ENCODE peak calls at places on chromosomes 16 and 17, in nine cellular contexts. K is body of pancreas, Y is Peyer's patch, M is K562, V is stomach, T is gastrocnemius medialis, Q is IMR-90, O is endothelial cell of umbilical vein, X is prostate gland. J is an unnamed sample. For H3K4me1, the result is how much of the 10 kb centered on the place peaks cover.

GRCh38 chr17:21201302-21201602 is 12.7 kb downstream of the TMEM11 start:
- DNase-seq in T (peak), O (no peak), M (no peak), K (no peak), Y (no peak), V (no peak), X (peak), Q (no peak), J (no peak)

GRCh38 chr17:19317359-19318095 is 45.0 kb downstream of the B9D1 start:
- DNase-seq in Q (peak), K (peak), T (peak), M (peak), O (peak), V (peak), X (no peak), Y (peak), J (peak)

GRCh38 chr17:49631496-49631895 is 46.4 kb downstream of the SPOP start:
- DNase-seq in M (no peak), X (no peak), K (no peak), T (no peak), Q (no peak), Y (no peak), V (no peak), O (no peak), J (no peak)

GRCh38 chr17:35773674-35774425 is 13.2 kb downstream of the C17orf50 start:
- DNase-seq in Q (no peak), K (no peak), V (no peak), O (peak), X (no peak), M (no peak), Y (no peak), T (no peak), J (no peak)

GRCh38 chr16:65546353-65546791 is 424.5 kb upstream of the CDH11 start:
- DNase-seq in T (no peak), Y (no peak), X (no peak), M (no peak), O (peak), K (no peak), Q (peak), V (no peak), J (no peak)

GRCh38 chr16:740459-740763 is 386 bp downstream of the CIAO3 start:
- DNase-seq in K (no peak), T (no peak), O (no peak), Y (no peak), X (no peak), Q (no peak), V (no peak), M (peak), J (no peak)

GRCh38 chr16:75244844-75245758 is 6.3 kb downstream of the BCAR1 start:
- DNase-seq in Y (no peak), Q (peak), T (peak), X (peak), K (peak), M (no peak), V (peak), O (peak), J (peak)

GRCh38 chr17:48335858-48336500 is 94.0 kb downstream of the SKAP1 start:
- DNase-seq in T (no peak), Q (peak), V (no peak), M (peak), X (no peak), K (no peak), Y (no peak), O (peak), J (no peak)

GRCh38 chr16:17104654-17105053 is 366.1 kb downstream of the XYLT1 start:
- DNase-seq in X (no peak), T (no peak), O (no peak), V (no peak), Q (no peak), K (no peak), Y (no peak), M (no peak), J (no peak)

GRCh38 chr17:44214896-44215295 is 4.6 kb downstream of the UBTF start:
- DNase-seq in O (no peak), K (no peak), Q (no peak), X (no peak), Y (no peak), V (no peak), T (no peak), M (no peak), J (peak)
- H3K4me1 ChIP-seq in O (under half), K (under half), Q (under half), X (under half), Y (under half), V (half or more), T (under half), M (under half), J (under half)

DNA sequence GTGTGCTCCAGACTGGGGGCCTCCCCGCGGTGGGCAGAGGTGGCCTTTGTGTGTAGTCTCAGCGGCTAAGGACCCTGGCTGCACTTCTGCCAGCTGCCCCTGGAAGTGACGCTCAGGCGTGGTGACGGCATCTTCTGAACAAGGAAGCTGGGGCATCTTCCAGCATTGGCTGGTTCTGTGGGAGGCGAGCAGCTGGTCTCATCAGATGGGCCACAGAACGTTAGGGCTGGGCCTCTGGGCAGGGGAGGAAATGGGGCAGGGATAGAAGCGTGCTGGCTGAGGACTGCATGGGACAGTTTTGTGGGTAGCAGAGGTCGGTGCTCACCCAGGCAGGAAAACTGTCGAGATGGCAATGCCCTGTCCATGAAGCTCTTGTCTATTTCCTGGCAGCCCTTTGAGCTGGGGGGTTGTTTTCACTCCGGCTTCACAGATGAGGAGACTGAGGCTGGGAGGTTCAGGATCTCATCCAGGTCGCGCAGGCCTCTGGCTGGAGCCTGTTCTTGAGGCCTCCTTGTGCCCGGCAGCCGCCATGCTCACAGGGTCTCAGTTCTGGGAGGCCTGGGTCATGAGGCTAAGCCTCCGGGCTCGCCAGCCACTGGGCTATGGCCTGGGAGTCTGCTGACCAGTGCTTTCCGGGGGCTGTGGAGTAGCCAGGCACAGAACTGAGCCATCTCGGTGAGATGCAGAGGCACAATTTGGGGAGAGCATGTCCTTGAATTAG is 16.3 kb downstream of the IRF8 start:
- DNase-seq in O (no peak), Q (no peak), K (peak), Y (no peak), X (no peak), M (no peak), V (no peak), T (no peak), J (no peak)
- TF ChIP-seq POLR2A in O (no peak), Q (no peak), K (no peak), Y (no peak), X (no peak), M (no peak), V (no peak), T (no peak), J (no peak)

GRCh38 chr16:56780646-56781045 is 50.7 kb downstream of the NUP93 start:
- DNase-seq in O (no peak), Y (no peak), T (no peak), M (no peak), Q (no peak), K (no peak), X (no peak), V (no peak), J (no peak)

GRCh38 chr16:56777533-56777932 is 47.6 kb downstream of the NUP93 start:
- DNase-seq in K (no peak), X (no peak), V (no peak), Q (no peak), Y (no peak), T (no peak), O (no peak), M (no peak), J (no peak)

GRCh38 chr16:56779956-56780355 is 50.0 kb downstream of the NUP93 start:
- DNase-seq in M (no peak), T (no peak), O (no peak), V (no peak), K (no peak), Y (no peak), Q (no peak), X (no peak), J (no peak)

GRCh38 chr16:56783332-56783731 is 53.4 kb downstream of the NUP93 start:
- DNase-seq in K (no peak), M (no peak), Q (no peak), X (no peak), O (no peak), Y (no peak), V (no peak), T (no peak), J (no peak)

GRCh38 chr16:56781565-56781964 is 51.6 kb downstream of the NUP93 start:
- DNase-seq in K (no peak), Y (no peak), Q (no peak), M (no peak), O (no peak), V (no peak), X (no peak), T (no peak), J (no peak)
- H3K4me3 ChIP-seq in K (no peak), Y (no peak), Q (no peak), M (no peak), O (no peak), V (no peak), X (peak), T (no peak), J (no peak)

GRCh38 chr17:2084129-2084765 is 29.3 kb downstream of the HIC1 start:
- DNase-seq in Y (no peak), Q (peak), X (no peak), K (no peak), V (no peak), T (peak), O (peak), M (peak), J (no peak)
- H3K4me1 ChIP-seq in Y (under half), Q (under half), X (under half), K (under half), V (half or more), T (half or more), O (half or more), M (under half), J (under half)